ENCODE peak calls at places on chromosomes 4 and X, in ten cellular contexts. A, G, C, O, K, Q, W, Y, V and F are unnamed samples.

GRCh38 chr4:81466841-81467671 is 4.7 kb downstream of the RASGEF1B start:
- DNase-seq in A (peak), G (peak), C (peak), O (peak), K (no peak), Q (peak), W (peak), Y (no peak), V (peak), F (peak)

GRCh38 chr4:180617203-180617602 is 1626.0 kb upstream of the TENM3 start:
- DNase-seq in A (peak), G (no peak), C (no peak), O (peak), K (no peak), Q (peak), W (no peak), Y (no peak), V (no peak), F (no peak)

GRCh38 chr4:8893227-8893623 is 21.6 kb upstream of the HMX1 start:
- DNase-seq in A (no peak), G (no peak), C (no peak), O (no peak), K (no peak), Q (no peak), W (no peak), Y (no peak), V (no peak), F (no peak)

GRCh38 chrX:153723351-153724251 is 586 bp downstream of the BCAP31 start:
- DNase-seq in A (peak), G (peak), C (no peak), O (peak), K (no peak), Q (peak), W (peak), Y (no peak), V (no peak), F (no peak)

GRCh38 chrX:119218198-119218597 is 17.9 kb upstream of the PGRMC1 start:
- DNase-seq in A (no peak), G (no peak), C (no peak), O (no peak), K (no peak), Q (peak), W (no peak), Y (no peak), V (no peak), F (no peak)

GRCh38 chr4:107392951-107393350 is 327.1 kb downstream of the PAPSS1 start:
- DNase-seq in A (peak), G (no peak), C (no peak), O (no peak), K (no peak), Q (peak), W (no peak), Y (no peak), V (peak), F (no peak)

GRCh38 chr4:3530663-3531254 is 1.5 kb downstream of the LRPAP1 start:
- DNase-seq in A (no peak), G (no peak), C (no peak), O (peak), K (no peak), Q (no peak), W (no peak), Y (no peak), V (peak), F (no peak)

GRCh38 chr4:147289181-147289580 is 191.7 kb upstream of the EDNRA start:
- DNase-seq in A (peak), G (no peak), C (no peak), O (no peak), K (no peak), Q (no peak), W (no peak), Y (no peak), V (no peak), F (peak)

GRCh38 chrX:138485767-138486166 is 225.8 kb downstream of the FGF13 start:
- DNase-seq in A (no peak), G (no peak), C (no peak), O (peak), K (no peak), Q (no peak), W (no peak), Y (no peak), V (no peak), F (no peak)

GRCh38 chr4:181330654-181331595 is 912.3 kb upstream of the TENM3 start:
- DNase-seq in A (no peak), G (no peak), C (no peak), O (no peak), K (no peak), Q (no peak), W (no peak), Y (no peak), V (no peak), F (no peak)

GRCh38 chrX:103533428-103534216 is 14.3 kb upstream of the RAB40A start:
- DNase-seq in A (peak), G (peak), C (peak), O (peak), K (peak), Q (peak), W (peak), Y (peak), V (peak), F (no peak)

GRCh38 chr4:53997901-53998300 is 66.5 kb downstream of the CHIC2 start:
- DNase-seq in A (no peak), G (no peak), C (no peak), O (no peak), K (no peak), Q (no peak), W (no peak), Y (no peak), V (no peak), F (no peak)

GRCh38 chrX:130091976-130092522 is 18.2 kb downstream of the ELF4 start:
- DNase-seq in A (no peak), G (peak), C (no peak), O (peak), K (peak), Q (no peak), W (no peak), Y (peak), V (no peak), F (no peak)

GRCh38 chr4:170090667-170091052 is 904 bp upstream of the AADAT start:
- DNase-seq in A (peak), G (no peak), C (no peak), O (peak), K (no peak), Q (peak), W (no peak), Y (no peak), V (no peak), F (no peak)

GRCh38 chrX:9596837-9597236 is 132.0 kb downstream of the TBL1X start:
- DNase-seq in A (no peak), G (no peak), C (no peak), O (no peak), K (no peak), Q (no peak), W (no peak), Y (no peak), V (no peak), F (no peak)

GRCh38 chrX:21985332-21985777 is 44.8 kb downstream of the SMS start:
- DNase-seq in A (peak), G (peak), C (peak), O (peak), K (no peak), Q (peak), W (peak), Y (peak), V (peak), F (no peak)

GRCh38 chr4:100190643-100191600 is 654 bp upstream of the DDIT4L start:
- DNase-seq in A (peak), G (no peak), C (no peak), O (peak), K (no peak), Q (peak), W (peak), Y (no peak), V (no peak), F (no peak)

GRCh38 chr4:92304636-92305035 is 870 bp downstream of the GRID2 start:
- DNase-seq in A (peak), G (no peak), C (no peak), O (peak), K (no peak), Q (no peak), W (no peak), Y (no peak), V (no peak), F (no peak)

GRCh38 chr4:159075531-159075932 is 27.3 kb upstream of the RAPGEF2 start:
- DNase-seq in A (no peak), G (no peak), C (no peak), O (no peak), K (no peak), Q (no peak), W (no peak), Y (no peak), V (no peak), F (no peak)

GRCh38 chr4:165684177-165684870 is 188.7 kb upstream of the TLL1 start:
- DNase-seq in A (no peak), G (no peak), C (no peak), O (no peak), K (no peak), Q (no peak), W (no peak), Y (no peak), V (no peak), F (peak)

GRCh38 chr4:6241062-6241845 is 28.4 kb upstream of the WFS1 start:
- DNase-seq in A (no peak), G (no peak), C (no peak), O (no peak), K (peak), Q (no peak), W (no peak), Y (no peak), V (no peak), F (no peak)

DNA sequence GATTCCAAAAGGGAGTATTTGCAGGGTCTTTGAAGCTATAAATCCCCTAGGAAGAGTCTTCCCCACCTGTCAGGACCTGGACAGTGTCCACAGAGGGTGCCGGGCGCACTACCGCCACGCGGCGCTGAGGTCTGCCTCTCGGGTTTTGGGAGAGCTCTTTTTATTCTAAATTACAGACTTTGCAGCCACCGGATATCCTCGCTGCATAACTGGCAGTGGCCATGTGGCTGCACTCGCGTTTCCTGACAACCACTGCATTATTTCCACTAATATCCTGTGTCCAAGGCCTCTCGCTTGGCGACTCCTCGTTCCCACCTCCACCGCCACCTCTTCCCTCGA is 608 bp upstream of the TMEM131L start:
- DNase-seq in A (peak), G (no peak), C (no peak), O (peak), K (peak), Q (peak), W (peak), Y (peak), V (peak), F (no peak)
- H3K27ac ChIP-seq in A (no peak), G (peak), C (peak), O (no peak), K (no peak), Q (peak), W (peak), Y (peak), V (peak), F (no peak)

DNA sequence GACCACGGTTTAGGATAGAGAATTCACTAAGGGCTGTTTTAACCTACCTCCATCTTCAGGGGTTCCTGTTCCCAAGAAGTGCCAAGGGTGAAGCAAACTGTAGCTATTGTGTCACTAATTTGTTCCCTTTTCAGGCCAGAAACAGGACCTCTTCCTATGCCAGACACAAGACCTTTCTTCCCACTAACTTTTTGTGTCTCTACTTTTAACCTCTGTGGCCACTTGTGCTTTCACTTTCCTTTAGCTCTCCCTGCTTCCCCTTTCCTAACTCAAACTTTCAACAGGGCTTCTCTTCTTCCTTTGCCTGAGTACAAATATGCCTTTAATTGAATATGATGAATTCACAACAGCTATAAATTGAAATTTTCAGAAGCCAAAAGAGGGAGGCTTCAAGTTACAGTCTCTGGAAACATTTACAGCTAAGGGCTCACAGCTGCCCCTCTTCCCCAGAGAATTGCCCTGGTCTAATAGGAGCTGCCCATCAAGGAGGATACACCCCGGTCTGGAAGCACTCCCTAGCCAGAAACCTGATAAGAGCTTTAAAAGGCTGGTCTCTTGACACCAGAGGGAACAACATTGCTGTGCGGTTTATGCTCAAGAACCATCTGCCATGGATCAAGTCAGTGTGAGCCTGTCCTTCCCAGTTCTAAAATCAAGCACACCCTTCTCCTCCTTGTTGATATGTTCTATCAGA is 61.7 kb upstream of the PLS3 start:
- DNase-seq in A (peak), G (no peak), C (no peak), O (no peak), K (no peak), Q (no peak), W (no peak), Y (no peak), V (no peak), F (no peak)
- H3K27ac ChIP-seq in A (no peak), G (no peak), C (peak), O (no peak), K (no peak), Q (no peak), W (no peak), Y (peak), V (peak), F (no peak)

DNA sequence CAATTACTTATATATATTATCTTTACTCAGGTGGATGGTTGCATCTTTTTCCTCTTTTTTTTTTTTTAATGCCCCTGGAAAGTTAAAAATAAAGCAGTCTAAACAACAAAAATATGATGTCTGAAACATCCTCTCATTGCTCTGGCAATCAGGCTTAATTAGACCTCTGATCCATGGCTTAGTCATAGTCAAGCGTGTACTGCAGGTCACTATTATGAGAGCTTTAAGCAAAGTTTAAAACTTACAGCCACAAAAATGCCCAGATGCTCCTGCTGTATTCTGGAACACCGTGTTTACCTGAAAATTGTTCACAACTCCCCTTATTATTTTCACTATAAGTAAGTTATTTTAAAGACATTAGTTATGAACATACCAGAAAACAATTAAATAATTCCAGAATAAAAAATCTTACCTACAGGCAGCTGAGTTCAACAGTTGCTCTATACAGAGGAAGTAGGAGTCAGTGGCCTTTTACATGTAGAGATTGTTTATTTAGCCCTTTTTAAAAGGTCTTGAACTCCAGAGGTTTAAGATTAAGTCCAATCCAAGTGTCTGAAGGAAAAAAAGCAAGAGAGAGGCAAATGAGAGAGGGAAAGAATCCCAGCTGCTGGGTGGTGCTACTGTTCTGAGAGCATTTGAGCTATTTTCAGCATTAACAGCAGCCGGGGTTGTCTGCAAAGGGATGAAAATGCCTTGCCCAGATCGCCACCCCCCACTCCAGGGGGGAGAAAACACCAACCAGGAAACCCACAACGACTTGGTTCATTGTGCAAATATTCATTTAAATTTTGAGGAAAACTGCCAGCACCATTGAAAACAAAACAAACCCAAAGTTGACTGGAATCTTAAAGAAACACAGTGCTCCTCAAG is 36.9 kb downstream of the SORBS2 start:
- DNase-seq in A (peak), G (no peak), C (no peak), O (peak), K (peak), Q (peak), W (no peak), Y (no peak), V (no peak), F (no peak)
- H3K27ac ChIP-seq in A (peak), G (no peak), C (peak), O (no peak), K (peak), Q (no peak), W (no peak), Y (peak), V (peak), F (peak)

GRCh38 chrX:150982235-150982785 is 825 bp upstream of the HMGB3 start:
- DNase-seq in A (no peak), G (no peak), C (no peak), O (no peak), K (peak), Q (no peak), W (no peak), Y (no peak), V (no peak), F (no peak)
- H3K27ac ChIP-seq in A (no peak), G (no peak), C (no peak), O (peak), K (no peak), Q (no peak), W (no peak), Y (no peak), V (no peak), F (no peak)

GRCh38 chr4:74456056-74456744 is 11.3 kb downstream of the AREG start:
- DNase-seq in A (no peak), G (no peak), C (no peak), O (peak), K (no peak), Q (no peak), W (no peak), Y (no peak), V (no peak), F (no peak)

GRCh38 chr4:74453037-74453635 is 8.2 kb downstream of the AREG start:
- DNase-seq in A (no peak), G (no peak), C (no peak), O (no peak), K (no peak), Q (no peak), W (no peak), Y (no peak), V (no peak), F (no peak)

GRCh38 chr4:74455361-74456055 is 10.6 kb downstream of the AREG start:
- DNase-seq in A (no peak), G (no peak), C (no peak), O (no peak), K (no peak), Q (no peak), W (no peak), Y (no peak), V (no peak), F (no peak)

GRCh38 chr4:74456849-74457395 is 12.0 kb downstream of the AREG start:
- DNase-seq in A (no peak), G (no peak), C (no peak), O (no peak), K (no peak), Q (no peak), W (no peak), Y (no peak), V (no peak), F (no peak)

GRCh38 chr4:74453846-74454742 is 9.2 kb downstream of the AREG start:
- DNase-seq in A (no peak), G (no peak), C (no peak), O (no peak), K (no peak), Q (no peak), W (no peak), Y (no peak), V (no peak), F (no peak)
- H3K27ac ChIP-seq in A (no peak), G (no peak), C (no peak), O (no peak), K (no peak), Q (no peak), W (no peak), Y (no peak), V (no peak), F (peak)

GRCh38 chr4:85929926-85930325 is 429.9 kb downstream of the MAPK10 start:
- DNase-seq in A (no peak), G (no peak), C (no peak), O (no peak), K (peak), Q (no peak), W (no peak), Y (no peak), V (no peak), F (no peak)
- H3K27ac ChIP-seq in A (peak), G (no peak), C (no peak), O (no peak), K (peak), Q (no peak), W (no peak), Y (peak), V (no peak), F (no peak)

GRCh38 chr4:57080781-57081650 is 29.2 kb downstream of the IGFBP7 start:
- DNase-seq in A (peak), G (no peak), C (no peak), O (peak), K (no peak), Q (peak), W (no peak), Y (no peak), V (no peak), F (peak)
- H3K27ac ChIP-seq in A (peak), G (no peak), C (peak), O (peak), K (peak), Q (peak), W (no peak), Y (peak), V (peak), F (peak)